ENCODE peak calls at places on chromosomes 1 and 21, in five cellular contexts. R, E, P, Z and Q are unnamed samples. For H3K4me1, the result is how much of the 10 kb centered on the place peaks cover.

GRCh38 chr1:42784946-42785693 is at the start of gene TMEM269:
- DNase-seq in R (no peak), E (peak), P (peak), Z (peak), Q (peak)

GRCh38 chr1:2783435-2784397 is 17.8 kb downstream of the TTC34 start:
- DNase-seq in R (no peak), E (no peak), P (no peak), Z (no peak), Q (peak)

GRCh38 chr1:91700332-91700731 is 185.6 kb downstream of the TGFBR3 start:
- DNase-seq in R (no peak), E (no peak), P (no peak), Z (no peak), Q (no peak)

GRCh38 chr1:182015360-182015759 is 46.2 kb downstream of the ZNF648 start:
- DNase-seq in R (no peak), E (no peak), P (no peak), Z (no peak), Q (no peak)

GRCh38 chr1:208081972-208082371 is 162.2 kb downstream of the PLXNA2 start:
- DNase-seq in R (peak), E (no peak), P (no peak), Z (no peak), Q (no peak)

GRCh38 chr1:22711591-22712501 is 1.2 kb downstream of the EPHB2 start:
- DNase-seq in R (peak), E (no peak), P (peak), Z (no peak), Q (no peak)

GRCh38 chr1:206551985-206552325 is 44.6 kb downstream of the RASSF5 start:
- DNase-seq in R (no peak), E (no peak), P (peak), Z (no peak), Q (peak)

GRCh38 chr21:44377201-44377921 is 23.9 kb downstream of the TRPM2 start:
- DNase-seq in R (no peak), E (no peak), P (no peak), Z (no peak), Q (no peak)

GRCh38 chr21:19507682-19508260 is 1104.2 kb upstream of the TMPRSS15 start:
- DNase-seq in R (no peak), E (no peak), P (no peak), Z (no peak), Q (no peak)

GRCh38 chr1:42941640-42942330 is 16.9 kb downstream of the SLC2A1 start:
- DNase-seq in R (no peak), E (peak), P (peak), Z (peak), Q (peak)

GRCh38 chr1:198497326-198498220 is 42.9 kb downstream of the ATP6V1G3 start:
- DNase-seq in R (no peak), E (no peak), P (no peak), Z (no peak), Q (peak)

GRCh38 chr1:118954286-118954890 is 33.8 kb downstream of the TBX15 start:
- DNase-seq in R (no peak), E (no peak), P (no peak), Z (no peak), Q (no peak)

GRCh38 chr1:169796411-169796810 is 1.7 kb upstream of the METTL18 start:
- DNase-seq in R (no peak), E (no peak), P (no peak), Z (no peak), Q (no peak)

GRCh38 chr1:226634156-226634588 is 85.6 kb downstream of the STUM start:
- DNase-seq in R (peak), E (peak), P (peak), Z (peak), Q (peak)

GRCh38 chr1:31664528-31664927 is 19.9 kb upstream of the PEF1 start:
- DNase-seq in R (no peak), E (no peak), P (no peak), Z (no peak), Q (no peak)

GRCh38 chr1:246036175-246036574 is 470.9 kb downstream of the SMYD3 start:
- DNase-seq in R (no peak), E (no peak), P (no peak), Z (no peak), Q (no peak)

GRCh38 chr1:93692983-93693591 is 11.4 kb upstream of the BCAR3 start:
- DNase-seq in R (no peak), E (no peak), P (no peak), Z (no peak), Q (no peak)

GRCh38 chr1:111510003-111510380 is 6.6 kb upstream of the ADORA3 start:
- DNase-seq in R (no peak), E (no peak), P (no peak), Z (peak), Q (no peak)

GRCh38 chr1:247506831-247507230 is 29.4 kb downstream of the OR2C3 start:
- DNase-seq in R (no peak), E (no peak), P (no peak), Z (no peak), Q (no peak)

GRCh38 chr1:45620588-45621500 is 3.0 kb downstream of the CCDC17 start:
- DNase-seq in R (no peak), E (no peak), P (no peak), Z (no peak), Q (peak)

GRCh38 chr1:26907071-26907922 is 6.5 kb downstream of the NR0B2 start:
- DNase-seq in R (no peak), E (peak), P (peak), Z (no peak), Q (no peak)

GRCh38 chr1:37808369-37809319 is 636 bp upstream of the YRDC start:
- DNase-seq in R (peak), E (peak), P (peak), Z (peak), Q (peak)

GRCh38 chr1:112954059-112954458 is 1.9 kb downstream of the SLC16A1 start:
- DNase-seq in R (no peak), E (no peak), P (no peak), Z (no peak), Q (no peak)

GRCh38 chr1:203663820-203664219 is 37.2 kb downstream of the ATP2B4 start:
- DNase-seq in R (no peak), E (no peak), P (no peak), Z (no peak), Q (no peak)

GRCh38 chr1:100585774-100586173 is 47.8 kb downstream of the GPR88 start:
- DNase-seq in R (no peak), E (no peak), P (no peak), Z (no peak), Q (no peak)

GRCh38 chr1:29772584-29772983 is 536.3 kb downstream of the PTPRU start:
- DNase-seq in R (no peak), E (no peak), P (no peak), Z (no peak), Q (no peak)

GRCh38 chr1:28087614-28088167 is 719 bp downstream of the EYA3 start:
- DNase-seq in R (no peak), E (no peak), P (no peak), Z (no peak), Q (no peak)

GRCh38 chr1:6419397-6419802 is 319 bp downstream of the HES2 start:
- DNase-seq in R (no peak), E (no peak), P (no peak), Z (no peak), Q (no peak)

GRCh38 chr1:207822602-207823451 is 71.0 kb downstream of the CD46 start:
- DNase-seq in R (peak), E (peak), P (peak), Z (peak), Q (peak)

GRCh38 chr1:105386489-105386888 is 1636.8 kb downstream of the AMY1C start:
- DNase-seq in R (no peak), E (no peak), P (no peak), Z (no peak), Q (no peak)

GRCh38 chr1:22665752-22666151 is 12.7 kb downstream of the C1QB start:
- DNase-seq in R (peak), E (no peak), P (peak), Z (no peak), Q (no peak)

GRCh38 chr1:162349635-162350330 is 26.9 kb downstream of the SPATA46 start:
- DNase-seq in R (no peak), E (no peak), P (no peak), Z (no peak), Q (no peak)

GRCh38 chr1:212959266-212960220 is 9.2 kb downstream of the VASH2 start:
- DNase-seq in R (no peak), E (no peak), P (no peak), Z (no peak), Q (no peak)

GRCh38 chr1:48291421-48291820 is 68.9 kb downstream of the SLC5A9 start:
- DNase-seq in R (no peak), E (peak), P (no peak), Z (no peak), Q (peak)

GRCh38 chr1:231872461-231872910 is 245.9 kb downstream of the DISC1 start:
- DNase-seq in R (no peak), E (no peak), P (no peak), Z (no peak), Q (no peak)

GRCh38 chr21:42542596-42542995 is 28.9 kb downstream of the SLC37A1 start:
- DNase-seq in R (no peak), E (no peak), P (no peak), Z (no peak), Q (no peak)

GRCh38 chr1:170214117-170214979 is 68.6 kb downstream of the NTMT2 start:
- DNase-seq in R (no peak), E (no peak), P (no peak), Z (no peak), Q (no peak)

GRCh38 chr21:26939532-26940181 is 27.2 kb downstream of the ADAMTS5 start:
- DNase-seq in R (no peak), E (no peak), P (no peak), Z (no peak), Q (no peak)

GRCh38 chr1:67836769-67837168 is 3.5 kb upstream of the GNG12 start:
- DNase-seq in R (no peak), E (no peak), P (no peak), Z (no peak), Q (no peak)

GRCh38 chr1:67840449-67840848 is 7.2 kb upstream of the GNG12 start:
- DNase-seq in R (no peak), E (peak), P (no peak), Z (no peak), Q (no peak)

GRCh38 chr1:67835663-67836452 is 2.6 kb upstream of the GNG12 start:
- DNase-seq in R (no peak), E (no peak), P (no peak), Z (no peak), Q (no peak)

GRCh38 chr1:67834246-67834877 is 1.1 kb upstream of the GNG12 start:
- DNase-seq in R (no peak), E (no peak), P (no peak), Z (no peak), Q (no peak)

DNA sequence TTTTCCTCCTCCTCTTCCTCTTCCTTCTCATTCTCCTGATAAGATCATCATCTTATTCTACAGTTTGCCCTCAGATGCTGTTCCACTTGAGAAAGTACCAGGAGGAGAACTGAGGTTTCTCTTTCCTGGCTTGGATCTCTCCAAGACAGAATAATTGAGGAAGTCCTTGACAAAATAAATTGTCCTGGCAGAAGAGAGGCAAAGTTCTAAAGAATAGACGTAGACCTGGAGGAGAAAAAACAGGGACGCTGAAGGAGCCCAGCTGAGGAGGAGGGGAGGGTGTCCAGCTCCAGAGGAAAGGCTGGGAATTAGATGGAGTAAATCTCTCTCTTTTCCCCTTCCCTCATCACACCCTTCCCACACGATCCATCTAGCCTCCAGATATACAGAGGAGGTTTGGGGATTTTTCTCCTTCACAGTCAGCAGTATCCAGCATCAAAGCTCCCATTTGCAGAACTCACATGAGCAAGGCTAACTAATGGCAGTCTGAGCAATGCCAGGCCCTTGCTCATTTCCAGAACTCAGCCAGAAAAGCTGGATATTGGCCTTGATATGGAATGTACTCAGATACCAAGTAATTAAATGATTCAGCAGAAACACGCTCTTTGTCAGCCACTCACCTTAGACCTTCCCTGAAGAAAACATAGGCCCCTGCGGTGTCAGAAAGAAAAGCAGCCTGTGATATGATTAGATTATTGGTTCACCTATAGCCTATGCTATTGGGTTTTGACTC is 5.1 kb upstream of the GNG12 start:
- DNase-seq in R (no peak), E (peak), P (no peak), Z (no peak), Q (no peak)
- H3K4me1 ChIP-seq in R (under half), E (half or more), P (under half), Z (under half), Q (under half)

DNA sequence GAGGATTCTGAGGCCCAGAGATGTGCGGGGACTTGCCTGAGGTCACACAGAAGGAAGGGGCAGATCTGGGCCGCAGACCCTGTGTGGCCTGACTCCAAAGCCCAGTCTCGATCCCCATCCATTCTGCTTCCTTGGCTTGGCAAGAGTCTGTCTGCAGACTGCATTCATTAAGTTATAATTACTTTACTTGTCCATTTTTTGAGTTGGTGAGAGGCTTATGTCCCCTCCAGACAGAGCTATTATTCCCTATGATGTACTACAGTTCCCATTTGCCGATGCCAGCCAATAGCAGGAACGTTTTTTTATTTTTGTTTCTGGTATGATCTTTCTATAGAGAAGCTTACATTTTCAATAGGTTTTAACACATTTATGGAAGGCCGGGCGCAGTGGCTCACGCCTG is 101.5 kb downstream of the ARHGEF10L start:
- DNase-seq in R (no peak), E (no peak), P (no peak), Z (no peak), Q (no peak)
- TF ChIP-seq POLR2A in R (no peak), E (no peak), P (no peak), Z (no peak), Q (no peak)

GRCh38 chr1:114473796-114474195 is 37.2 kb downstream of the TRIM33 start:
- DNase-seq in R (no peak), E (no peak), P (no peak), Z (no peak), Q (no peak)
- H3K4me1 ChIP-seq in R (under half), E (under half), P (under half), Z (under half), Q (under half)

GRCh38 chr1:110005971-110006370 is 21.4 kb downstream of the AHCYL1 start:
- DNase-seq in R (no peak), E (no peak), P (no peak), Z (no peak), Q (no peak)
- TF ChIP-seq POLR2A in R (no peak), E (no peak), P (no peak), Z (no peak), Q (no peak)

DNA sequence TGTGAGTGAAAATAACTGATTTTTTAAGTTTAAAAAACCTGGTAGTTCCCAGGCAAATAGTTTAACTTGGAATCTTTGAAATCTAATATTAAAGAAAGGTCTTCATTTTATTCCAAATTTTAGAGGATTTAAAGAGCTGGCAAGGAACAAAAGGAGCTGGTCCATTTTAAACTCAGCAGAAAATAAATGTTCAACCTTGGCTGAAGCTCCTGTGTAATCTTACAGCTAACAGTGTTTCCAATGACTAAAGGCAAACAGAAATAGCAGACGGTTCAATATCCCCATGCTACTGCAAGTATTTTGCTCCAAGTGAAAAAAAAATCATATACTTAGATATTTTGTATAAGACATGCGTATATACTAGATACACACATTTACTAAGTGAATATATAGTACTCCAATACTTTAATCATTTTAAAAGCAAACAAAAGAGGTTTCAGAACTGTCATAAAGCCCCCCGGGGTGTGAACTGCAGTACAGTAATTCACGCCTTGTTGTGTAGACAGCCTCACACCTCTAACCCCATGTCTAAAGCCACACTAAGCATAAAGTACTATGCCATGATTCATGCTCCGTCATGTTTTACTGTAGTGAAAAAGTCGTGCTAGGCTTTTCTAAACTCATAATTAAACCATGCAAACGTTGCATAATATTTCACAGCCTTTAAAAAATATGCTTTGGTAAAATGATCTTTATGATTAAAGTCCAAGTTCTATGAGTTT is 132.2 kb downstream of the CLIC6 start:
- DNase-seq in R (no peak), E (no peak), P (no peak), Z (no peak), Q (no peak)
- H3K4me1 ChIP-seq in R (under half), E (under half), P (under half), Z (under half), Q (under half)

DNA sequence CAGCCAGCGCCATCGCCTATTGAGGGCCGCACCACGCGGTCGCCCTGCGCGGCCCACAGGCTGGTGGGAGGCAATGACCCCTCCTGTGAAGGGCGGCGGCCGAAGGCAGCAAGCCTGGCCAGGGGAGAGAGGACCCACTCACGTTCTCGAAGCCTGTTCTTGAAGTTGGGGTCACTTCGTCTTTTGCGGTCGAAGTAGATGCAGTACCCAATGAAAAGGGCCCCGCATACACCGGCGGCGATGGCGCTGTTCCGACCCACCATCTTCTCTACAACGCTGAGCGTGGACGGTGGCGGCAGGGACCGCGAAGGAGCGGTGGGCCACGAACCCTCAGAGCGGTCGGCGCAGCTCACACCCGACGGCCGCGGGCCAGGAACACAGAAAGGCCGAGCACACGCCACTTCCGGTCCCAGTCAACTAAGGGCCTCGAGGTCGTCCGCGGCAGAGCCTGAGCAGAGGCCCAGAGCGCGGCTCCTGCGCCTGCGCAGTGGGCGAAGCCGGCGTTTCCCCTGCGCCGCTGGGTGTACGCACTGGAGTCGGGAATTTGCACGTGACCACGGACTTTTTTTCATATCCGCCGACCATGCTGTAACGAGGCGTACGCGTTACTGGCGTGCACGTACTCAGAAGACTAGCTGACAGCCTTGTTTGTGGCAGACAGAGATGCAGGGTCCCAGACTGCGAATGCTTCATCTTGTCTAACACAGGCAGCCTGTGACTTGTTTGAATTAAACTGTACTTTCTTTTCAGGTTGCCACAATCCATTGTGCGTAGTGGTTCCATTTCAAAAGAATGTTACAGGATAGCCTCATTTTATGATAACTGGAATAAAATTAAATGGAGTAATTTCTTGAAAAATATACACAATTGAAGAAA is at the start of gene TOMM20:
- DNase-seq in R (peak), E (peak), P (peak), Z (peak), Q (peak)
- TF ChIP-seq POLR2A in R (peak), E (peak), P (peak), Z (no peak), Q (peak)